ENCODE peak calls at places on chromosome 6, in ten cellular contexts. X is lower lobe of right lung, U is right atrium auricular region, Z is GM06990, H is fibroblast of lung, T is HFFc6, J is cardiac fibroblast, I is AG10803, E is GM23338, Y is mucosa of descending colon. O is an unnamed sample.

GRCh38 chr6:286681-287499 is 5.4 kb upstream of the DUSP22 start:
- DNase-seq in X (no peak), U (peak), Z (no peak), H (no peak), T (no peak), J (no peak), I (no peak), E (no peak), Y (no peak), O (no peak)

GRCh38 chr6:125101656-125102055 is 51.9 kb upstream of the TPD52L1 start:
- DNase-seq in X (no peak), U (no peak), Z (no peak), H (peak), T (no peak), J (no peak), I (peak), E (no peak), Y (no peak), O (peak)

GRCh38 chr6:137430954-137431353 is 63.2 kb downstream of the OLIG3 start:
- DNase-seq in X (no peak), U (no peak), Z (peak), H (no peak), T (no peak), J (no peak), I (no peak), E (no peak), Y (no peak), O (no peak)

GRCh38 chr6:122609881-122610689 is at the start of gene PKIB:
- DNase-seq in X (peak), U (peak), Z (peak), H (peak), T (peak), J (peak), I (peak), E (peak), Y (peak), O (peak)

GRCh38 chr6:89495961-89496535 is 63.1 kb downstream of the ANKRD6 start:
- DNase-seq in X (no peak), U (no peak), Z (no peak), H (no peak), T (no peak), J (no peak), I (no peak), E (no peak), Y (no peak), O (no peak)

GRCh38 chr6:1801401-1801800 is 191.7 kb downstream of the FOXC1 start:
- DNase-seq in X (no peak), U (no peak), Z (no peak), H (no peak), T (no peak), J (no peak), I (no peak), E (no peak), Y (no peak), O (no peak)

GRCh38 chr6:31007694-31008093 is 2.6 kb upstream of the MUC22 start:
- DNase-seq in X (no peak), U (no peak), Z (no peak), H (peak), T (peak), J (peak), I (peak), E (no peak), Y (no peak), O (peak)

GRCh38 chr6:154252676-154253075 is 103.9 kb downstream of the IPCEF1 start:
- DNase-seq in X (no peak), U (no peak), Z (no peak), H (no peak), T (no peak), J (peak), I (peak), E (no peak), Y (no peak), O (peak)

GRCh38 chr6:138795809-138796469 is at the start of gene ECT2L:
- DNase-seq in X (peak), U (peak), Z (no peak), H (peak), T (no peak), J (peak), I (peak), E (peak), Y (peak), O (peak)

GRCh38 chr6:16104624-16105023 is 24.3 kb upstream of the MYLIP start:
- DNase-seq in X (no peak), U (no peak), Z (no peak), H (no peak), T (no peak), J (no peak), I (no peak), E (no peak), Y (no peak), O (no peak)

GRCh38 chr6:163860194-163861081 is 445.9 kb downstream of the QKI start:
- DNase-seq in X (no peak), U (no peak), Z (no peak), H (peak), T (peak), J (peak), I (peak), E (no peak), Y (no peak), O (peak)

GRCh38 chr6:169292340-169293124 is 38.9 kb upstream of the THBS2 start:
- DNase-seq in X (no peak), U (no peak), Z (no peak), H (peak), T (peak), J (peak), I (peak), E (no peak), Y (no peak), O (peak)

GRCh38 chr6:11685411-11686093 is 93.1 kb downstream of the ADTRP start:
- DNase-seq in X (no peak), U (no peak), Z (no peak), H (peak), T (peak), J (peak), I (peak), E (no peak), Y (no peak), O (no peak)

GRCh38 chr6:42704251-42704936 is 18.0 kb downstream of the PRPH2 start:
- DNase-seq in X (no peak), U (peak), Z (no peak), H (no peak), T (no peak), J (no peak), I (no peak), E (peak), Y (no peak), O (peak)

GRCh38 chr6:84639396-84639795 is 125.0 kb downstream of the TBX18 start:
- DNase-seq in X (no peak), U (no peak), Z (no peak), H (no peak), T (peak), J (no peak), I (peak), E (no peak), Y (no peak), O (no peak)

GRCh38 chr6:141158740-141159139 is 974.0 kb upstream of the GJE1 start:
- DNase-seq in X (no peak), U (no peak), Z (no peak), H (no peak), T (no peak), J (no peak), I (no peak), E (no peak), Y (no peak), O (peak)

GRCh38 chr6:102015431-102015830 is 621.9 kb downstream of the GRIK2 start:
- DNase-seq in X (no peak), U (no peak), Z (no peak), H (no peak), T (no peak), J (no peak), I (no peak), E (no peak), Y (peak), O (no peak)

GRCh38 chr6:26223213-26223612 is 136.0 kb downstream of the HFE start:
- DNase-seq in X (no peak), U (no peak), Z (no peak), H (peak), T (no peak), J (peak), I (no peak), E (no peak), Y (no peak), O (peak)

GRCh38 chr6:118650500-118651281 is 700 bp downstream of the CEP85L start:
- DNase-seq in X (peak), U (peak), Z (peak), H (peak), T (peak), J (peak), I (peak), E (peak), Y (peak), O (peak)

GRCh38 chr6:47650553-47651432 is 47.6 kb upstream of the ADGRF4 start:
- DNase-seq in X (no peak), U (no peak), Z (no peak), H (peak), T (no peak), J (no peak), I (peak), E (no peak), Y (no peak), O (no peak)

GRCh38 chr6:118786696-118787453 is 107.1 kb upstream of the ASF1A start:
- DNase-seq in X (no peak), U (peak), Z (no peak), H (no peak), T (no peak), J (no peak), I (no peak), E (no peak), Y (no peak), O (no peak)

GRCh38 chr6:79762370-79762769 is 131.2 kb downstream of the SH3BGRL2 start:
- DNase-seq in X (no peak), U (no peak), Z (no peak), H (peak), T (peak), J (peak), I (no peak), E (peak), Y (no peak), O (peak)
- TF ChIP-seq CTCF in X (no peak), U (no peak), Z (peak), H (peak), T (peak), J (peak), I (peak), E (peak), Y (no peak), O (peak)

DNA sequence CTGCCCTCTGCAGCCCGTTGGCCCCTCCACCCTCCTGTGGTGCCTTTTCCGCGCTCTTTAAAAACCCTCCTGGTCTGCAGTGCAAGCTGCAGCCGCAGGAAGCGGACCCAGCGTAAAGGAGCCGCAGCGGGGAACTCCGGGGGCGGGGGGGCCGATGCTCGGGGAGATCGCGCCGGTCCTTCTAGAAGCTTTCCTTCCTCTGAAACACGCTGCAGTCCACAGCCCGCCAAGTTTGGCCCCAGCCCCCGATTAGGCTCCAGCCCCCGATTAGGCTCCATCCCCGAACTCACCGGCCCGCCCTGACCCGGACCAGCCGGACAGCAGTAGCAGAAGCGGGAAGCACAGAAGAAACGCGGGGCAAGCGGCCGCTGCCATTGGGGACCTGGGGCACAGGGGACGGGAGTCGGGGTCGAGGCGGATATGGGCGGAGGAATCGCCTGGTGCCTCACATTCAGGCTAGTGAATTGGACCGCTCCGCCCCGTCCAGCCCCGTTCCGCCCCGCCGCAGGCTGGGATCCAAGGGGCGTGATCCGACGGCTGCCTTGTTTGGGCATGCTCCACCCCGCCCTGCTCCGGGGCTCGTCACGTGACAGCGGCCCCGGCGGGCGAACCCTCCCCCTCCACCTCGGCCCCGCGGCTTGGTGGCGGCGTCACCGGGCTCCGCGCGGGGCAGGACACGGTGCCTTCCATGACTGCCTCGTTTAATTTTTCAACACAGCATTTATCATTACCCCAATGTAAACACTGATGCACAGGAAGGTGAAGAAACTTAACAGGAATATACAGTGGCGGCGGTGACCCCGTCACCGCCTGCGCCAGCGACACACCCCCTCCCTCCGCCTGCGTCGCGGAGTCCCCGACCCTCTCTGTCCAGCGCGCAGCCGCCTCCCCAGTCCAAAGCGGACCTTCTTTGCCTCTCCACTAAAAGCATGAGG is 20.3 kb downstream of the RAET1L start:
- DNase-seq in X (peak), U (peak), Z (peak), H (peak), T (peak), J (peak), I (peak), E (peak), Y (peak), O (peak)
- TF ChIP-seq CTCF in X (no peak), U (no peak), Z (no peak), H (no peak), T (peak), J (peak), I (peak), E (no peak), Y (no peak), O (no peak)

GRCh38 chr6:55958790-55959189 is 83.4 kb upstream of the BMP5 start:
- DNase-seq in X (no peak), U (no peak), Z (no peak), H (no peak), T (no peak), J (no peak), I (no peak), E (no peak), Y (no peak), O (no peak)

GRCh38 chr6:55954436-55954835 is 79.0 kb upstream of the BMP5 start:
- DNase-seq in X (no peak), U (no peak), Z (no peak), H (no peak), T (no peak), J (no peak), I (no peak), E (no peak), Y (no peak), O (no peak)

GRCh38 chr6:55955684-55956083 is 80.3 kb upstream of the BMP5 start:
- DNase-seq in X (no peak), U (no peak), Z (no peak), H (no peak), T (no peak), J (no peak), I (no peak), E (peak), Y (no peak), O (no peak)

GRCh38 chr6:55960344-55960743 is 85.0 kb upstream of the BMP5 start:
- DNase-seq in X (no peak), U (no peak), Z (no peak), H (no peak), T (no peak), J (no peak), I (no peak), E (no peak), Y (no peak), O (no peak)

GRCh38 chr6:55957961-55958422 is 82.6 kb upstream of the BMP5 start:
- DNase-seq in X (no peak), U (no peak), Z (no peak), H (peak), T (peak), J (no peak), I (peak), E (no peak), Y (no peak), O (peak)
- TF ChIP-seq CTCF in X (no peak), U (no peak), Z (no peak), H (no peak), T (no peak), J (no peak), I (no peak), E (no peak), Y (no peak), O (no peak)

DNA sequence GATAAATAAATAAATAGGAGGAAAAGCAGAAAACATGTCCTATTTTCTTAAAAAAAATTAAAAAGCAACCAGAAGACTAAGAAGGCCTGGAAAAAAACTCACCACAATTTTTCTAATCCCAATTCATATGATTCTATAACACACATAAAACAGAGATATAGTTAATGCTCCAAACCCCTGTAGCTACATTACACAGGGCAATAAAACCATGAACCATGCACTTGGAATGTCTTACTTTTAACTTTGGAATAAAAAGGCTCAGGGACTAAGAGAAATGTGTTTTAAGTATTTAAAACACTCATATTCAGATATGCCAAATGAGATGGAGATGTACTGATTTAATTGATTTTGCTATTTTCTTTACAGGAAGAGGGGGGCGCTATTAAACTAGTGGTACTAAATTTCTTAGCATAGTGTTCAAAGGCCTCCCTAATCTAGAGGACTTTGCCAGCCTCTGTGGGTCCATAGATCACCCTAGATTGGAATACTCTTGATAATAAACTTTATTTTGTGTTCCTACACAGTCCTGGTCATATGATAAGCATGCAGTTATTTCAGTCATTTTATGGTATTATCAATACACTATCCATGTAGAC is 30.3 kb upstream of the GCM1 start:
- DNase-seq in X (no peak), U (no peak), Z (no peak), H (no peak), T (peak), J (no peak), I (no peak), E (no peak), Y (no peak), O (no peak)
- TF ChIP-seq CTCF in X (no peak), U (no peak), Z (no peak), H (no peak), T (no peak), J (no peak), I (no peak), E (peak), Y (no peak), O (no peak)

GRCh38 chr6:79250107-79250514 is 15.6 kb upstream of the HMGN3 start:
- DNase-seq in X (no peak), U (no peak), Z (peak), H (no peak), T (no peak), J (no peak), I (no peak), E (peak), Y (no peak), O (no peak)
- TF ChIP-seq CTCF in X (peak), U (no peak), Z (peak), H (no peak), T (peak), J (no peak), I (peak), E (peak), Y (no peak), O (peak)

GRCh38 chr6:142478117-142478516 is 176.3 kb downstream of the ADGRG6 start:
- DNase-seq in X (peak), U (no peak), Z (no peak), H (peak), T (peak), J (peak), I (peak), E (peak), Y (no peak), O (peak)
- TF ChIP-seq CTCF in X (no peak), U (no peak), Z (no peak), H (no peak), T (no peak), J (no peak), I (no peak), E (peak), Y (no peak), O (no peak)

GRCh38 chr6:38933426-38933825 is 115.2 kb upstream of the GLP1R start:
- DNase-seq in X (no peak), U (no peak), Z (no peak), H (no peak), T (peak), J (peak), I (peak), E (peak), Y (no peak), O (peak)
- TF ChIP-seq CTCF in X (peak), U (no peak), Z (peak), H (peak), T (peak), J (peak), I (no peak), E (no peak), Y (no peak), O (peak)

GRCh38 chr6:45156075-45156474 is 172.1 kb upstream of the RUNX2 start:
- DNase-seq in X (no peak), U (no peak), Z (peak), H (peak), T (no peak), J (no peak), I (no peak), E (no peak), Y (no peak), O (no peak)
- TF ChIP-seq CTCF in X (no peak), U (no peak), Z (no peak), H (no peak), T (no peak), J (no peak), I (no peak), E (no peak), Y (no peak), O (no peak)

DNA sequence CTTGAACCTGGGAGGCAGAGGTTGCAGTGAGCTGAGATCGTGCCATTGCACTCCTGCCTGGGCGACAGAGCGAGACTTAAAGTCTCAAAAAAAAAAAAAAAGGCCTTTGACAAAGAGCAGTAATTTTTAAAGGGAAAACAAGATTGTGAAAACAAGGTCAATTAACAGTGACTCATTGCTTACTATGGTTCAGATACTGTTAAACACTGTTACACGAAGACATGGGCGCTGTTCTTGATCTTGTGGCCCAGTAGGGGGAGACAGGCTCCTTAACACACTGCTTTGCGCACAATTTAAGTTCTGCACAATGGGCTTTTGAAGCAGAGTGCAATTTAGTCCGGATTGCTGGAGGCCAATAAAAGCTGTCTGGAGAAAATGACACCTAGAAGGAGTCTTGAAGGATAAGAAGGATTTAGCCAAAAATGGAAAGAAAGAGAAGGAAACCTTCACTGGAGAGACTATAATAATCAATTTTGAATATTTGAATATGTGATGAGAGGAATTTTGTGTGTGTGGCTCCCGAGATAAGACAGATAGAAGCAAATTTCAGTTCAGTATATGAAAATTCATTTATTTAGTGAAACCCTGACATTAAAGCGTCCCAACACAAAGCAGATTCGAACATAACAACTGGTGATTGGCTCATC is 6.0 kb upstream of the LATS1 start:
- DNase-seq in X (no peak), U (no peak), Z (no peak), H (peak), T (peak), J (peak), I (peak), E (peak), Y (no peak), O (peak)
- TF ChIP-seq CTCF in X (peak), U (peak), Z (peak), H (peak), T (peak), J (peak), I (peak), E (peak), Y (peak), O (peak)

GRCh38 chr6:38021571-38021970 is 202.0 kb downstream of the ZFAND3 start:
- DNase-seq in X (no peak), U (no peak), Z (no peak), H (no peak), T (no peak), J (no peak), I (no peak), E (no peak), Y (no peak), O (no peak)

GRCh38 chr6:38016824-38017223 is 197.3 kb downstream of the ZFAND3 start:
- DNase-seq in X (no peak), U (no peak), Z (no peak), H (no peak), T (no peak), J (no peak), I (no peak), E (no peak), Y (no peak), O (no peak)

GRCh38 chr6:38020593-38020992 is 201.1 kb downstream of the ZFAND3 start:
- DNase-seq in X (no peak), U (no peak), Z (no peak), H (no peak), T (no peak), J (no peak), I (no peak), E (no peak), Y (no peak), O (no peak)

GRCh38 chr6:38021029-38021428 is 201.5 kb downstream of the ZFAND3 start:
- DNase-seq in X (no peak), U (no peak), Z (no peak), H (no peak), T (no peak), J (no peak), I (no peak), E (no peak), Y (no peak), O (no peak)

GRCh38 chr6:38018755-38019165 is 199.2 kb downstream of the ZFAND3 start:
- DNase-seq in X (no peak), U (no peak), Z (no peak), H (no peak), T (no peak), J (no peak), I (no peak), E (no peak), Y (no peak), O (no peak)
- TF ChIP-seq CTCF in X (no peak), U (no peak), Z (no peak), H (no peak), T (peak), J (no peak), I (no peak), E (peak), Y (no peak), O (no peak)

O was measured in fibroblast of villous mesenchyme.